ENCODE peak calls at places on chromosomes 13 and 19, in ten cellular contexts. One of them, this sample, is unnamed.

GRCh38 chr13:45108716-45109706 is 11.3 kb upstream of the GTF2F2 start:
- DNase-seq in H9: peak
- DNase-seq in effector memory CD4-positive, alpha-beta T cell: no peak
- DNase-seq in caudate nucleus: no peak
- DNase-seq in mammary epithelial cell: peak
- DNase-seq in AG04450: no peak
- DNase-seq in kidney: no peak
- DNase-seq in cardiac muscle cell: no peak
- DNase-seq in IMR-90: peak
- DNase-seq in body of pancreas: no peak
- DNase-seq in this sample: no peak

GRCh38 chr19:7533925-7534480 is 1.5 kb upstream of the PNPLA6 start:
- DNase-seq in H9: peak
- DNase-seq in effector memory CD4-positive, alpha-beta T cell: peak
- DNase-seq in caudate nucleus: peak
- DNase-seq in mammary epithelial cell: peak
- DNase-seq in AG04450: peak
- DNase-seq in kidney: peak
- DNase-seq in cardiac muscle cell: peak
- DNase-seq in IMR-90: peak
- DNase-seq in body of pancreas: peak
- DNase-seq in this sample: peak

GRCh38 chr13:35349673-35350278 is 126.7 kb downstream of the MAB21L1 start:
- DNase-seq in H9: no peak
- DNase-seq in effector memory CD4-positive, alpha-beta T cell: no peak
- DNase-seq in caudate nucleus: no peak
- DNase-seq in mammary epithelial cell: peak
- DNase-seq in AG04450: no peak
- DNase-seq in kidney: no peak
- DNase-seq in cardiac muscle cell: peak
- DNase-seq in IMR-90: no peak
- DNase-seq in body of pancreas: no peak
- DNase-seq in this sample: no peak

GRCh38 chr13:20525601-20526544 is at the start of gene CRYL1:
- DNase-seq in H9: peak
- DNase-seq in effector memory CD4-positive, alpha-beta T cell: peak
- DNase-seq in caudate nucleus: peak
- DNase-seq in mammary epithelial cell: peak
- DNase-seq in AG04450: no peak
- DNase-seq in kidney: peak
- DNase-seq in cardiac muscle cell: peak
- DNase-seq in IMR-90: peak
- DNase-seq in body of pancreas: peak
- DNase-seq in this sample: peak

GRCh38 chr13:73169971-73170370 is 111.2 kb downstream of the KLF5 start:
- DNase-seq in H9: no peak
- DNase-seq in effector memory CD4-positive, alpha-beta T cell: no peak
- DNase-seq in caudate nucleus: no peak
- DNase-seq in mammary epithelial cell: no peak
- DNase-seq in AG04450: no peak
- DNase-seq in kidney: no peak
- DNase-seq in cardiac muscle cell: no peak
- DNase-seq in IMR-90: no peak
- DNase-seq in body of pancreas: no peak
- DNase-seq in this sample: no peak

GRCh38 chr13:81142306-81142999 is 801.5 kb upstream of the SPRY2 start:
- DNase-seq in H9: no peak
- DNase-seq in effector memory CD4-positive, alpha-beta T cell: no peak
- DNase-seq in caudate nucleus: no peak
- DNase-seq in mammary epithelial cell: no peak
- DNase-seq in AG04450: no peak
- DNase-seq in kidney: no peak
- DNase-seq in cardiac muscle cell: no peak
- DNase-seq in IMR-90: no peak
- DNase-seq in body of pancreas: no peak
- DNase-seq in this sample: no peak

GRCh38 chr13:95382411-95382810 is 81.2 kb upstream of the ABCC4 start:
- DNase-seq in H9: no peak
- DNase-seq in effector memory CD4-positive, alpha-beta T cell: no peak
- DNase-seq in caudate nucleus: no peak
- DNase-seq in mammary epithelial cell: peak
- DNase-seq in AG04450: no peak
- DNase-seq in kidney: no peak
- DNase-seq in cardiac muscle cell: no peak
- DNase-seq in IMR-90: no peak
- DNase-seq in body of pancreas: no peak
- DNase-seq in this sample: no peak

GRCh38 chr13:51557875-51558604 is 26.2 kb upstream of the WDFY2 start:
- DNase-seq in H9: no peak
- DNase-seq in effector memory CD4-positive, alpha-beta T cell: no peak
- DNase-seq in caudate nucleus: no peak
- DNase-seq in mammary epithelial cell: peak
- DNase-seq in AG04450: peak
- DNase-seq in kidney: no peak
- DNase-seq in cardiac muscle cell: no peak
- DNase-seq in IMR-90: peak
- DNase-seq in body of pancreas: no peak
- DNase-seq in this sample: no peak

GRCh38 chr13:102555914-102556553 is 40.8 kb upstream of the TPP2 start:
- DNase-seq in H9: no peak
- DNase-seq in effector memory CD4-positive, alpha-beta T cell: no peak
- DNase-seq in caudate nucleus: no peak
- DNase-seq in mammary epithelial cell: peak
- DNase-seq in AG04450: no peak
- DNase-seq in kidney: no peak
- DNase-seq in cardiac muscle cell: peak
- DNase-seq in IMR-90: peak
- DNase-seq in body of pancreas: no peak
- DNase-seq in this sample: peak

GRCh38 chr13:111610077-111610476 is 289.6 kb downstream of the TEX29 start:
- DNase-seq in H9: peak
- DNase-seq in effector memory CD4-positive, alpha-beta T cell: no peak
- DNase-seq in caudate nucleus: no peak
- DNase-seq in mammary epithelial cell: no peak
- DNase-seq in AG04450: no peak
- DNase-seq in kidney: no peak
- DNase-seq in cardiac muscle cell: no peak
- DNase-seq in IMR-90: no peak
- DNase-seq in body of pancreas: no peak
- DNase-seq in this sample: no peak

GRCh38 chr19:18287836-18288772 is 6.7 kb upstream of the JUND start:
- DNase-seq in H9: peak
- DNase-seq in effector memory CD4-positive, alpha-beta T cell: no peak
- DNase-seq in caudate nucleus: no peak
- DNase-seq in mammary epithelial cell: no peak
- DNase-seq in AG04450: no peak
- DNase-seq in kidney: no peak
- DNase-seq in cardiac muscle cell: peak
- DNase-seq in IMR-90: no peak
- DNase-seq in body of pancreas: no peak
- DNase-seq in this sample: no peak

GRCh38 chr13:27408074-27408473 is 16.3 kb upstream of the GTF3A start:
- DNase-seq in H9: no peak
- DNase-seq in effector memory CD4-positive, alpha-beta T cell: no peak
- DNase-seq in caudate nucleus: no peak
- DNase-seq in mammary epithelial cell: no peak
- DNase-seq in AG04450: no peak
- DNase-seq in kidney: no peak
- DNase-seq in cardiac muscle cell: peak
- DNase-seq in IMR-90: no peak
- DNase-seq in body of pancreas: no peak
- DNase-seq in this sample: no peak

DNA sequence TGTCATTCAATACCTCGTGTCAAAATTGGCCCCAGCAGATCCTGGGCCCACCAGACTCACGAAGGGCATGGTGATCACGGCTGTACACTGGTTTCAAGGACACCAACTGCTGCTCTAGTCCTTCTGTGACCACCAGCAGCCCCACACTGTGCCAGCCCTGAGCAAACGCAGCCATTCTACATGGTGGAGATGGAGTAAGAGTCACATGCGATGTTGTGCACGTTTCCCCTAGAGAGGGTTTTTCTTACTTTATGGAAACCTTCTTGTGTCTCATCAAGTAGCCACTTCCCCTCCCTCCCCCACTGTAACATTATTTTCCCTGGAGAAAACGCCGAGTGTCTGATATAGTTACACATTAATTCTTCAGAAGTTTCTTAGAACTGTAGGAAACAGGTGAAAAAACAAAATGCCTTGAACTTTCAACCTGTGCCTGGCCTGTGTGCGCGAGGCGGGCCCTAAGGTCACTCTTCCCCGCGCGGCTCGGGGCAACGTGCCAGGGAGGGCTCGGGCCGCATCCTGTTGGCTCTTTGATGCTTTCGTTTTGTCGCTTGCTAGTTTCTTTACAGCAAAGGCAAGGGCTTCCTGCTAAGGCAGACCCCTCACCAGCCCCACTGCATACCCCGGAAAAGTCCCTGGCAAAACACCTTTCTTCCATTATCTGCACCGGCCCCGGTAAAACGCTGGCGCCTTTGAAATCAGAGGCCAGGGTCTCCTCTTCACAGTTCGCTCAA is 44.6 kb downstream of the GGACT start:
- DNase-seq in H9: no peak
- DNase-seq in effector memory CD4-positive, alpha-beta T cell: no peak
- DNase-seq in caudate nucleus: no peak
- DNase-seq in mammary epithelial cell: no peak
- DNase-seq in AG04450: no peak
- DNase-seq in kidney: peak
- DNase-seq in cardiac muscle cell: no peak
- DNase-seq in IMR-90: no peak
- DNase-seq in body of pancreas: no peak
- DNase-seq in this sample: no peak
- H3K27ac ChIP-seq in H9: no peak
- H3K27ac ChIP-seq in effector memory CD4-positive, alpha-beta T cell: no peak
- H3K27ac ChIP-seq in caudate nucleus: peak
- H3K27ac ChIP-seq in mammary epithelial cell: no peak
- H3K27ac ChIP-seq in AG04450: no peak
- H3K27ac ChIP-seq in kidney: peak
- H3K27ac ChIP-seq in cardiac muscle cell: no peak
- H3K27ac ChIP-seq in IMR-90: no peak
- H3K27ac ChIP-seq in body of pancreas: peak
- H3K27ac ChIP-seq in this sample: no peak

GRCh38 chr19:13764101-13764807 is at the start of gene MRI1:
- DNase-seq in H9: peak
- DNase-seq in effector memory CD4-positive, alpha-beta T cell: peak
- DNase-seq in caudate nucleus: peak
- DNase-seq in mammary epithelial cell: peak
- DNase-seq in AG04450: no peak
- DNase-seq in kidney: peak
- DNase-seq in cardiac muscle cell: peak
- DNase-seq in IMR-90: peak
- DNase-seq in body of pancreas: peak
- DNase-seq in this sample: peak
- H3K27ac ChIP-seq in H9: no peak
- H3K27ac ChIP-seq in effector memory CD4-positive, alpha-beta T cell: peak
- H3K27ac ChIP-seq in caudate nucleus: peak
- H3K27ac ChIP-seq in mammary epithelial cell: peak
- H3K27ac ChIP-seq in AG04450: peak
- H3K27ac ChIP-seq in kidney: peak
- H3K27ac ChIP-seq in cardiac muscle cell: peak
- H3K27ac ChIP-seq in IMR-90: peak
- H3K27ac ChIP-seq in body of pancreas: peak
- H3K27ac ChIP-seq in this sample: no peak

GRCh38 chr13:112772539-112772909 is 82.7 kb downstream of the ATP11A start:
- DNase-seq in H9: no peak
- DNase-seq in effector memory CD4-positive, alpha-beta T cell: no peak
- DNase-seq in caudate nucleus: no peak
- DNase-seq in mammary epithelial cell: no peak
- DNase-seq in AG04450: no peak
- DNase-seq in kidney: no peak
- DNase-seq in cardiac muscle cell: no peak
- DNase-seq in IMR-90: no peak
- DNase-seq in body of pancreas: no peak
- DNase-seq in this sample: no peak

GRCh38 chr13:112774448-112774792 is 84.6 kb downstream of the ATP11A start:
- DNase-seq in H9: no peak
- DNase-seq in effector memory CD4-positive, alpha-beta T cell: no peak
- DNase-seq in caudate nucleus: no peak
- DNase-seq in mammary epithelial cell: no peak
- DNase-seq in AG04450: no peak
- DNase-seq in kidney: no peak
- DNase-seq in cardiac muscle cell: no peak
- DNase-seq in IMR-90: no peak
- DNase-seq in body of pancreas: no peak
- DNase-seq in this sample: no peak

GRCh38 chr13:112772929-112773328 is 83.1 kb downstream of the ATP11A start:
- DNase-seq in H9: no peak
- DNase-seq in effector memory CD4-positive, alpha-beta T cell: no peak
- DNase-seq in caudate nucleus: no peak
- DNase-seq in mammary epithelial cell: no peak
- DNase-seq in AG04450: no peak
- DNase-seq in kidney: no peak
- DNase-seq in cardiac muscle cell: no peak
- DNase-seq in IMR-90: no peak
- DNase-seq in body of pancreas: no peak
- DNase-seq in this sample: peak

GRCh38 chr13:112774829-112775565 is 85.2 kb downstream of the ATP11A start:
- DNase-seq in H9: peak
- DNase-seq in effector memory CD4-positive, alpha-beta T cell: no peak
- DNase-seq in caudate nucleus: no peak
- DNase-seq in mammary epithelial cell: no peak
- DNase-seq in AG04450: no peak
- DNase-seq in kidney: peak
- DNase-seq in cardiac muscle cell: no peak
- DNase-seq in IMR-90: no peak
- DNase-seq in body of pancreas: no peak
- DNase-seq in this sample: no peak

GRCh38 chr13:112773601-112774447 is 84.0 kb downstream of the ATP11A start:
- DNase-seq in H9: peak
- DNase-seq in effector memory CD4-positive, alpha-beta T cell: no peak
- DNase-seq in caudate nucleus: no peak
- DNase-seq in mammary epithelial cell: no peak
- DNase-seq in AG04450: no peak
- DNase-seq in kidney: no peak
- DNase-seq in cardiac muscle cell: no peak
- DNase-seq in IMR-90: no peak
- DNase-seq in body of pancreas: no peak
- DNase-seq in this sample: no peak
- H3K27ac ChIP-seq in H9: no peak
- H3K27ac ChIP-seq in effector memory CD4-positive, alpha-beta T cell: no peak
- H3K27ac ChIP-seq in caudate nucleus: no peak
- H3K27ac ChIP-seq in mammary epithelial cell: no peak
- H3K27ac ChIP-seq in AG04450: no peak
- H3K27ac ChIP-seq in kidney: no peak
- H3K27ac ChIP-seq in cardiac muscle cell: peak
- H3K27ac ChIP-seq in IMR-90: no peak
- H3K27ac ChIP-seq in body of pancreas: no peak
- H3K27ac ChIP-seq in this sample: peak

DNA sequence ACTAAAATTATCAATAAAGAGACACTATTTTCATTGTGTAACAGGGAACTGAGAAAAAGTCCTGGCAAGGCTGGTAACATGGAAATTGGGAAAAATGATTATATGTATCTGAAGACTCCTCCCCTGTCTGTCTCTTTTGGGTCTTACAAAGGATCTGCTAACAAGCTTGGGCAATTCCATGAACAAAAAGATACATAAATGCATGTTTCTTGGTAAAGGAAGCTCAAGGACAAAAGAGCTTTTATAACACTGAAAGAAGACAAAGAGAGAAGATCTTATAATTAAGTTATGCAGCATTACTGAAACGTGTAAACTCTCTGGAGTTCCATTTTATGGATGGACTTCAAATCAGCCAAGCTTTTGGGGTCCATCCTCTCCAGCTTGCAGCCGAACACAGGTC is 29.2 kb downstream of the EFNB2 start:
- DNase-seq in H9: no peak
- DNase-seq in effector memory CD4-positive, alpha-beta T cell: no peak
- DNase-seq in caudate nucleus: no peak
- DNase-seq in mammary epithelial cell: no peak
- DNase-seq in AG04450: no peak
- DNase-seq in kidney: no peak
- DNase-seq in cardiac muscle cell: no peak
- DNase-seq in IMR-90: no peak
- DNase-seq in body of pancreas: no peak
- DNase-seq in this sample: no peak
- H3K27ac ChIP-seq in H9: no peak
- H3K27ac ChIP-seq in effector memory CD4-positive, alpha-beta T cell: no peak
- H3K27ac ChIP-seq in caudate nucleus: no peak
- H3K27ac ChIP-seq in mammary epithelial cell: peak
- H3K27ac ChIP-seq in AG04450: no peak
- H3K27ac ChIP-seq in kidney: no peak
- H3K27ac ChIP-seq in cardiac muscle cell: no peak
- H3K27ac ChIP-seq in IMR-90: no peak
- H3K27ac ChIP-seq in body of pancreas: no peak
- H3K27ac ChIP-seq in this sample: no peak

This sample was measured in WERI-Rb-1.